ENCODE peak calls at places on chromosomes 6 and 20, in seven cellular contexts. G, L, B, H, F, O and P are unnamed samples.

GRCh38 chr20:10430000-10430466 is 4.0 kb downstream of the MKKS start:
- DNase-seq in G (no peak), L (no peak), B (no peak), H (no peak), F (no peak), O (no peak), P (no peak)

GRCh38 chr6:130262008-130262407 is 39.3 kb upstream of the SAMD3 start:
- DNase-seq in G (no peak), L (no peak), B (no peak), H (no peak), F (no peak), O (no peak), P (no peak)

GRCh38 chr6:132712366-132712765 is 1.5 kb downstream of the VNN1 start:
- DNase-seq in G (no peak), L (no peak), B (no peak), H (no peak), F (no peak), O (no peak), P (no peak)

GRCh38 chr6:155171109-155171746 is 92.6 kb upstream of the CLDN20 start:
- DNase-seq in G (no peak), L (no peak), B (no peak), H (peak; percentile 63), F (peak; percentile 24), O (peak; percentile 60), P (peak; percentile 70)

GRCh38 chr6:89792881-89793280 is 26.7 kb downstream of the MDN1 start:
- DNase-seq in G (no peak), L (peak; percentile 30), B (no peak), H (no peak), F (no peak), O (no peak), P (no peak)

GRCh38 chr6:10542135-10542689 is 21.1 kb downstream of the GCNT2 start:
- DNase-seq in G (no peak), L (no peak), B (no peak), H (no peak), F (no peak), O (no peak), P (no peak)

GRCh38 chr6:138682722-138683521 is 90.6 kb upstream of the CCDC28A start:
- DNase-seq in G (no peak), L (no peak), B (no peak), H (no peak), F (no peak), O (no peak), P (no peak)

GRCh38 chr6:97765480-97765879 is 482.5 kb upstream of the MMS22L start:
- DNase-seq in G (no peak), L (no peak), B (no peak), H (no peak), F (no peak), O (no peak), P (no peak)

GRCh38 chr6:116883005-116883404 is 6.0 kb downstream of the RFX6 start:
- DNase-seq in G (no peak), L (no peak), B (no peak), H (no peak), F (no peak), O (no peak), P (no peak)

GRCh38 chr6:169378620-169379381 is 125.2 kb upstream of the THBS2 start:
- DNase-seq in G (no peak), L (no peak), B (no peak), H (no peak), F (no peak), O (no peak), P (no peak)
- H3K9me3 ChIP-seq in G (peaks cover 13% of the 10 kb centered on the region), L (no peaks in the 10 kb centered on the region), B (peaks cover 3% of the 10 kb centered on the region), H (peaks cover 4% of the 10 kb centered on the region), F (no peaks in the 10 kb centered on the region), O (peaks cover 6% of the 10 kb centered on the region), P (no peaks in the 10 kb centered on the region)

GRCh38 chr6:86723131-86723530 is 214.2 kb upstream of the HTR1E start:
- DNase-seq in G (no peak), L (no peak), B (no peak), H (no peak), F (no peak), O (no peak), P (no peak)

GRCh38 chr6:86730216-86730615 is 207.1 kb upstream of the HTR1E start:
- DNase-seq in G (no peak), L (no peak), B (no peak), H (no peak), F (no peak), O (no peak), P (no peak)

GRCh38 chr6:86724695-86725094 is 212.6 kb upstream of the HTR1E start:
- DNase-seq in G (no peak), L (no peak), B (no peak), H (no peak), F (no peak), O (no peak), P (no peak)

GRCh38 chr6:86723729-86724128 is 213.6 kb upstream of the HTR1E start:
- DNase-seq in G (no peak), L (no peak), B (no peak), H (no peak), F (no peak), O (no peak), P (no peak)

DNA sequence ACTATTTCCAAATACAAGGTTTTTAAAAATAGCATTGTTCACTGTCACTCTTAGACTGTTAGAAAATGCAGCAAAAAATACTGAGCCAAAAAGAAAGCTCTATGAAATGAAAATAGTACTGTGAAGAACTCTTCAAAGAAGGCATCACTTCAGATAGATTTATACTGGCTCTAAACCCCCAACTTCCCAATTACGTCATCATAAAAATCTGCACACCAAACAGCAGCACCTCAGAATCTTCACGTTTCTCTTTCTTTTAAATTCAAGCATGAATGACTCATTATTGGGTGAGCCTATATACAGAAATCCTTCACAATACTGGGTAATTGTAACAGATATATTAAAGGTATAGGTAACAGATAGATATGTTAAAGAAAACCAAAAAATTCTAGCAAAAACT is 208.4 kb upstream of the HTR1E start:
- DNase-seq in G (no peak), L (no peak), B (no peak), H (no peak), F (no peak), O (no peak), P (no peak)
- H3K9me3 ChIP-seq in G (peaks cover 46% of the 10 kb centered on the region), L (no peaks in the 10 kb centered on the region), B (no peaks in the 10 kb centered on the region), H (no peaks in the 10 kb centered on the region), F (no peaks in the 10 kb centered on the region), O (peaks cover 14% of the 10 kb centered on the region), P (no peaks in the 10 kb centered on the region)

DNA sequence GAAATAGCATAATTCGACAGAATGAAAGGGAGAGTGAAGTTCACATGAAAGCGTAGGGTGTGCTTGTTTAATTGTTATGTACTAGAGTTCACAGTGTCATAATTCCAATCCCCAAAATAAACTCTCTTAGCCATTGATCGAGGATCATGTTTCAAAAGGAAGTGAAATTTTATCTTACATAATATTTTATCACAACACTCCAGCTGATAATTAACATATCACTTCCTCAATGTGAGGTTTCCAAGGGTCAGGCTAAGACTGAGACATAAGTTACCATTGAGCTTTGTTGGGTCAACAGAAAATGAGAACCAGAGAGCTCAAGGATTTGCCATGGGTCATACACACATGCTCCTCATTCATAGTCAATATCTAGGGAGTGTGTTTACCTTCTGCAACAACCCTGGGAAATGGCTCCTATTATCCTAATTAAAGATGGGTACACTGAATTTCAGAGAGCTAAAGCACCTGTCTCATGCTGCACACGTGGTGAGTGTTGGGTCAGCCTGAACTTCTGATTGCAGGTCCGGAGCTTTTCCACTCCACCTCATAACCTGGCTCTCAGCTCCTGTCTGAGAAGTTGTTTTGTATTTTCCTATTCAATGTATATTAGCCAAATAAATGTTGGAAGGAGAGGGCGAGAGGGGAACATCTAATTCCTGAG is 3.0 kb downstream of the GSTA2 start:
- DNase-seq in G (no peak), L (no peak), B (no peak), H (no peak), F (no peak), O (no peak), P (no peak)
- H3K9me3 ChIP-seq in G (no peaks in the 10 kb centered on the region), L (no peaks in the 10 kb centered on the region), B (no peaks in the 10 kb centered on the region), H (no peaks in the 10 kb centered on the region), F (no peaks in the 10 kb centered on the region), O (no peaks in the 10 kb centered on the region), P (no peaks in the 10 kb centered on the region)

DNA sequence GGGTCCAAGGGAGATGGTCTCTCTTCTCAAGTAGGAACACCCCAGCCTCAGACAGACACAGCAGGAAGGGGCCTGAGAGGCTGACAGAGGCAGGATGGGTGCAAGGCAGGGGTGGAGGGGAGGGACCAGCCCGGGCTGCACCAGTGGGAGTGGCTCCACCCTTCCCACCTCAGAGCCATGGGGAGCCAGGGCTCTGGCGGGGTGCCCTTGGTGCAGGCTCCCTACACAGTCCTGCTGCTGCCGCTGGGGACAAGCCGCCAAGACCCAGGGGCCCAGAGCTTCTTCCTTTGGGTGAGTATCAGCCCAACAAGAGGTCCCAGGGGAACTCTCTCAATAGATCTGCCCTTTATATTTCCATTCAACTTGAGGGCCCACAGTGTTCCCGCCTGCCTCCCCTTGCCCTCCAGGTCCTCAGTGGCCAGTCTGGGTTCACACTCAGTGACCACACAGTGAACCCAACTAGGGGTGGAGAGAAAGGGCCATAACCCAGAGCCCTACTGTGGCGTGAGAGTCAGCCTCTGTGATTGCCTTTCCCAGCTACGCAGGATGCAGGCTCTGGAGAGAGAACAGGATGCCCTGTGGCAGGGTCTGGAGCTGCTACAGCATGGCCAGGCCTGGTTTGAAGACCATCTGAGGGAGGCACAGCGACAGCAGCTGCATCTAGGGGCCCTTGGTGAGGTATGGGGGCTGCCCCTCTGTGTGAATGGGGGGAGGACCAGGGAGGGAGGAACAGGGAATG is 591 bp downstream of the SAPCD1 start:
- DNase-seq in G (no peak), L (no peak), B (no peak), H (no peak), F (no peak), O (no peak), P (no peak)
- H3K9me3 ChIP-seq in G (no peaks in the 10 kb centered on the region), L (no peaks in the 10 kb centered on the region), B (no peaks in the 10 kb centered on the region), H (no peaks in the 10 kb centered on the region), F (no peaks in the 10 kb centered on the region), O (no peaks in the 10 kb centered on the region), P (no peaks in the 10 kb centered on the region)

DNA sequence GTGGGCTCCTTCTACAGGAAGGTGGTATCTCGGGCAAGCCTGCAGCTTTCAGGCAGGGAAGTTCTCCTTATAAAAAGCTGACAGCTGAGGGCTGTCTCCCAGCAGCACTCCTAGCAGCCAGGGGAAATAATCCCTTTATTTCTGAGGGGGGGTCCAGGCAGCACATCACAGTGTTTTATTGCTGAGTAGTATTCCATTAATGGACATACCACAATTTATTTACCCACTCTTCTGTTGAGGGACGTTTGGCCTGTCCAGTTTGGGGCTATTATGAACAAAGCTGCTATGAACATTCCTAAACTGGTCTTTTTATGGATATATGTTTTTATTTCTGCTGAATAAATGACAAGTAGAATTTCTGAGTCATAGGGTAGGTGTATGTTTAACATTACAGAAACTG is 20.0 kb upstream of the PHACTR2 start:
- DNase-seq in G (no peak), L (no peak), B (no peak), H (no peak), F (no peak), O (no peak), P (no peak)
- H3K9me3 ChIP-seq in G (peaks cover 19% of the 10 kb centered on the region), L (no peaks in the 10 kb centered on the region), B (peaks cover 22% of the 10 kb centered on the region), H (peaks cover 14% of the 10 kb centered on the region), F (no peaks in the 10 kb centered on the region), O (peaks cover 6% of the 10 kb centered on the region), P (no peaks in the 10 kb centered on the region)

GRCh38 chr20:31484001-31484400 is 8.9 kb downstream of the REM1 start:
- DNase-seq in G (no peak), L (no peak), B (no peak), H (no peak), F (peak; percentile 31), O (no peak), P (no peak)
- H3K9me3 ChIP-seq in G (no peaks in the 10 kb centered on the region), L (no peaks in the 10 kb centered on the region), B (no peaks in the 10 kb centered on the region), H (no peaks in the 10 kb centered on the region), F (no peaks in the 10 kb centered on the region), O (no peaks in the 10 kb centered on the region), P (no peaks in the 10 kb centered on the region)